ENCODE peak calls at places on chromosomes 12 and 14, in six cellular contexts. N, B, Q, V, U and H are unnamed samples.
A peak's percentile ranks its signal among the peaks of the same experiment; 100 is the strongest.

GRCh38 chr12:114975283-114975973 is 291.5 kb upstream of the TBX3 start:
- DNase-seq in N (no peak), B (no peak), Q (no peak), V (no peak), U (no peak), H (no peak)

GRCh38 chr12:125015680-125016310 is 22.4 kb downstream of the BRI3BP start:
- DNase-seq in N (no peak), B (no peak), Q (no peak), V (no peak), U (no peak), H (peak; percentile 58)

GRCh38 chr12:62601765-62602444 is 135.3 kb downstream of the MON2 start:
- DNase-seq in N (no peak), B (no peak), Q (no peak), V (no peak), U (no peak), H (peak; percentile 2)

GRCh38 chr14:69242311-69243224 is 17.4 kb upstream of the GALNT16 start:
- DNase-seq in N (peak; percentile 71), B (peak; percentile 52), Q (peak; percentile 47), V (no peak), U (no peak), H (peak; percentile 53)

GRCh38 chr12:1553987-1554982 is 40.1 kb downstream of the FBXL14 start:
- DNase-seq in N (no peak), B (peak; percentile 28), Q (peak; percentile 52), V (no peak), U (no peak), H (no peak)

GRCh38 chr14:68113328-68113930 is 293.9 kb downstream of the RAD51B start:
- DNase-seq in N (no peak), B (no peak), Q (no peak), V (no peak), U (no peak), H (no peak)

GRCh38 chr12:114274131-114274530 is 131.8 kb downstream of the TBX5 start:
- DNase-seq in N (no peak), B (no peak), Q (no peak), V (no peak), U (no peak), H (no peak)

GRCh38 chr12:53078425-53079225 is 565 bp downstream of the SPRYD3 start:
- DNase-seq in N (no peak), B (no peak), Q (no peak), V (peak; percentile 22), U (no peak), H (peak; percentile 34)